ENCODE peak calls at places on chromosomes 7 and 10, in seven cellular contexts. F, K, P, B, L, N and S are unnamed samples.

GRCh38 chr10:129971381-129972144 is 7.5 kb upstream of the EBF3 start:
- DNase-seq in F (no peak), B (peak), K (no peak), L (peak), P (no peak), N (peak), S (peak)

GRCh38 chr7:28685660-28686417 is 272.3 kb downstream of the TRIL start:
- DNase-seq in K (peak), B (no peak), F (peak), L (peak), P (no peak), N (peak), S (peak)

GRCh38 chr7:22776964-22777363 is 45.7 kb downstream of the TOMM7 start:
- DNase-seq in K (no peak), B (no peak), N (no peak), F (no peak), P (no peak), L (no peak), S (peak)

GRCh38 chr7:2505401-2505800 is 14.2 kb upstream of the LFNG start:
- DNase-seq in P (no peak), B (no peak), K (no peak), F (no peak), L (no peak), N (no peak), S (no peak)

GRCh38 chr7:44216521-44217030 is 15.8 kb downstream of the YKT6 start:
- DNase-seq in B (no peak), P (peak), K (no peak), N (peak), L (no peak), F (no peak), S (no peak)

GRCh38 chr10:62010366-62010765 is 108.9 kb downstream of the ARID5B start:
- DNase-seq in N (no peak), F (no peak), B (no peak), P (no peak), K (no peak), L (no peak), S (no peak)

GRCh38 chr7:22351329-22351692 is 5.6 kb downstream of the RAPGEF5 start:
- DNase-seq in F (no peak), P (no peak), B (no peak), N (no peak), K (no peak), L (no peak), S (no peak)

GRCh38 chr7:12638851-12639467 is 48.5 kb upstream of the ARL4A start:
- DNase-seq in B (no peak), L (peak), K (peak), N (no peak), P (no peak), F (no peak), S (peak)

GRCh38 chr7:102967798-102968197 is 55.0 kb downstream of the LRRC17 start:
- DNase-seq in L (peak), F (no peak), N (no peak), K (no peak), B (no peak), P (no peak), S (no peak)

GRCh38 chr10:88962336-88962735 is 9.8 kb upstream of the ACTA2 start:
- DNase-seq in L (no peak), K (no peak), P (no peak), F (no peak), B (no peak), N (no peak), S (no peak)

GRCh38 chr10:131997366-131998049 is 15.8 kb upstream of the BNIP3 start:
- DNase-seq in F (no peak), K (no peak), N (peak), P (no peak), B (no peak), L (peak), S (no peak)

GRCh38 chr7:50666124-50666496 is 100.9 kb upstream of the DDC start:
- DNase-seq in K (no peak), L (no peak), B (no peak), F (no peak), N (no peak), P (no peak), S (no peak)

GRCh38 chr7:11748884-11749283 is 83.1 kb downstream of the THSD7A start:
- DNase-seq in K (no peak), P (no peak), N (no peak), B (no peak), F (no peak), L (no peak), S (no peak)

GRCh38 chr7:94908204-94909022 is 1.0 kb downstream of the PPP1R9A start:
- DNase-seq in K (peak), F (no peak), N (peak), L (no peak), B (no peak), P (no peak), S (no peak)

GRCh38 chr10:103651783-103652476 is 158.4 kb downstream of the NEURL1 start:
- DNase-seq in K (no peak), L (no peak), N (no peak), P (no peak), B (no peak), F (no peak), S (no peak)

GRCh38 chr7:91082854-91083495 is 181.3 kb upstream of the FZD1 start:
- DNase-seq in N (no peak), B (no peak), P (no peak), F (no peak), L (peak), K (peak), S (peak)

GRCh38 chr10:24920907-24921881 is 31.2 kb downstream of the PRTFDC1 start:
- DNase-seq in F (peak), L (peak), P (no peak), B (peak), K (no peak), N (no peak), S (peak)

GRCh38 chr7:88670536-88670935 is 89.0 kb upstream of the ZNF804B start:
- DNase-seq in F (no peak), K (no peak), B (no peak), L (no peak), P (no peak), N (no peak), S (no peak)

GRCh38 chr10:46268076-46268881 is 18.5 kb upstream of the ANTXRL start:
- DNase-seq in K (no peak), P (no peak), L (no peak), B (peak), N (no peak), F (no peak), S (no peak)

GRCh38 chr10:122348951-122349361 is 25.6 kb upstream of the PLEKHA1 start:
- DNase-seq in N (no peak), B (no peak), P (no peak), F (no peak), L (no peak), K (no peak), S (no peak)

GRCh38 chr7:147896121-147896520 is 694.4 kb upstream of the C7orf33 start:
- DNase-seq in B (no peak), K (no peak), P (no peak), L (no peak), N (no peak), F (no peak), S (no peak)

GRCh38 chr7:36023025-36023424 is 130.0 kb upstream of the EEPD1 start:
- DNase-seq in P (no peak), K (no peak), B (no peak), L (no peak), N (no peak), F (no peak), S (no peak)

GRCh38 chr10:59700709-59701108 is 8.9 kb downstream of the SLC16A9 start:
- DNase-seq in B (no peak), L (no peak), P (no peak), K (no peak), N (no peak), F (no peak), S (no peak)

GRCh38 chr10:47309403-47310089 is 9.5 kb downstream of the GDF10 start:
- DNase-seq in B (no peak), P (no peak), N (peak), F (no peak), L (no peak), K (peak), S (no peak)